ENCODE peak calls at places on chromosomes 13 and 19, in six cellular contexts. H is T-helper 17 cell, U is WERI-Rb-1, C is GM20000, M is mucosa of gallbladder, R is NCI-H1105 treated with DMSO at 0.1 percent for 48 hours. N is an unnamed sample.

GRCh38 chr13:23674795-23675640 is 104.8 kb downstream of the TNFRSF19 start:
- DNase-seq in U (no peak), M (no peak), H (no peak), C (no peak), R (no peak), N (peak)

GRCh38 chr13:94711561-94712286 is 621 bp downstream of the SOX21 start:
- DNase-seq in R (no peak), C (peak), M (no peak), H (no peak), U (peak), N (no peak)

GRCh38 chr13:28531956-28532225 is 37.0 kb upstream of the FLT1 start:
- DNase-seq in R (no peak), H (no peak), U (no peak), C (no peak), M (no peak), N (no peak)

GRCh38 chr13:33125821-33126570 is 109.8 kb downstream of the KL start:
- DNase-seq in M (peak), R (no peak), C (no peak), H (no peak), U (no peak), N (peak)

GRCh38 chr13:44249439-44249838 is 124.2 kb upstream of the SERP2 start:
- DNase-seq in U (no peak), H (no peak), C (no peak), R (no peak), M (peak), N (peak)

GRCh38 chr19:17855333-17856152 is 4.2 kb upstream of the RPL18A start:
- DNase-seq in U (peak), C (peak), R (peak), H (peak), M (peak), N (no peak)

GRCh38 chr19:41189425-41190065 is 3.5 kb upstream of the CYP2S1 start:
- DNase-seq in H (no peak), C (no peak), U (no peak), M (no peak), R (peak), N (no peak)

GRCh38 chr13:18996627-18997051 is 185.0 kb downstream of the TUBA3C start:
- DNase-seq in H (no peak), M (no peak), U (no peak), R (no peak), C (no peak), N (no peak)

GRCh38 chr19:37334179-37335071 is 36.5 kb upstream of the ZNF527 start:
- DNase-seq in H (peak), R (peak), M (peak), C (peak), U (peak), N (peak)

GRCh38 chr19:47445937-47446402 is 25.7 kb downstream of the SLC8A2 start:
- DNase-seq in H (peak), R (peak), U (no peak), C (no peak), M (no peak), N (no peak)

GRCh38 chr19:49894879-49895565 is 1.7 kb downstream of the IL4I1 start:
- DNase-seq in R (no peak), M (no peak), C (peak), U (no peak), H (peak), N (no peak)